ENCODE peak calls at places on chromosomes 13 and 19, in four cellular contexts. One of them, this sample, is unnamed.

GRCh38 chr19:18475004-18475453 is 37.1 kb upstream of the ISYNA1 start:
- DNase-seq in K562: no peak
- DNase-seq in HL-60: no peak
- DNase-seq in GM12878: no peak
- DNase-seq in this sample: no peak

GRCh38 chr13:59680429-59681024 is 483.2 kb downstream of the DIAPH3 start:
- DNase-seq in K562: peak; percentile 4
- DNase-seq in HL-60: no peak
- DNase-seq in GM12878: no peak
- DNase-seq in this sample: no peak

GRCh38 chr13:46759861-46760260 is 37.1 kb downstream of the ESD start:
- DNase-seq in K562: no peak
- DNase-seq in HL-60: peak; percentile 88
- DNase-seq in GM12878: no peak
- DNase-seq in this sample: no peak

GRCh38 chr13:76473552-76474134 is 412.6 kb downstream of the KCTD12 start:
- DNase-seq in K562: peak; percentile 72
- DNase-seq in HL-60: peak; percentile 83
- DNase-seq in GM12878: peak; percentile 25
- DNase-seq in this sample: peak; percentile 17

GRCh38 chr13:59754411-59754810 is 409.3 kb downstream of the DIAPH3 start:
- DNase-seq in K562: no peak
- DNase-seq in HL-60: no peak
- DNase-seq in GM12878: no peak
- DNase-seq in this sample: no peak

GRCh38 chr13:73792796-73793195 is 341.4 kb downstream of the KLF12 start:
- DNase-seq in K562: no peak
- DNase-seq in HL-60: no peak
- DNase-seq in GM12878: no peak
- DNase-seq in this sample: no peak

GRCh38 chr19:1355258-1355973 is 28.3 kb upstream of the NDUFS7 start:
- DNase-seq in K562: peak; percentile 44
- DNase-seq in HL-60: peak; percentile 11
- DNase-seq in GM12878: no peak
- DNase-seq in this sample: no peak

GRCh38 chr19:4673726-4674125 is 3.6 kb upstream of the MYDGF start:
- DNase-seq in K562: no peak
- DNase-seq in HL-60: no peak
- DNase-seq in GM12878: no peak
- DNase-seq in this sample: no peak

GRCh38 chr13:49444517-49445395 is 682 bp downstream of the SETDB2 start:
- DNase-seq in K562: peak; percentile 59
- DNase-seq in HL-60: peak; percentile 89
- DNase-seq in GM12878: peak; percentile 46
- DNase-seq in this sample: no peak

GRCh38 chr19:41703602-41704293 is 4.7 kb upstream of the CEACAM5 start:
- DNase-seq in K562: no peak
- DNase-seq in HL-60: no peak
- DNase-seq in GM12878: no peak
- DNase-seq in this sample: no peak

GRCh38 chr13:42788601-42789000 is 7.2 kb downstream of the FAM216B start:
- DNase-seq in K562: no peak
- DNase-seq in HL-60: no peak
- DNase-seq in GM12878: no peak
- DNase-seq in this sample: no peak

GRCh38 chr19:31350693-31351211 is 1.5 kb upstream of the TSHZ3 start:
- DNase-seq in K562: peak; percentile 54
- DNase-seq in HL-60: peak; percentile 29
- DNase-seq in GM12878: no peak
- DNase-seq in this sample: no peak
- TF ChIP-seq SPI1 in K562: no peak
- TF ChIP-seq SPI1 in HL-60: no peak
- TF ChIP-seq SPI1 in GM12878: no peak
- TF ChIP-seq SPI1 in this sample: no peak

DNA sequence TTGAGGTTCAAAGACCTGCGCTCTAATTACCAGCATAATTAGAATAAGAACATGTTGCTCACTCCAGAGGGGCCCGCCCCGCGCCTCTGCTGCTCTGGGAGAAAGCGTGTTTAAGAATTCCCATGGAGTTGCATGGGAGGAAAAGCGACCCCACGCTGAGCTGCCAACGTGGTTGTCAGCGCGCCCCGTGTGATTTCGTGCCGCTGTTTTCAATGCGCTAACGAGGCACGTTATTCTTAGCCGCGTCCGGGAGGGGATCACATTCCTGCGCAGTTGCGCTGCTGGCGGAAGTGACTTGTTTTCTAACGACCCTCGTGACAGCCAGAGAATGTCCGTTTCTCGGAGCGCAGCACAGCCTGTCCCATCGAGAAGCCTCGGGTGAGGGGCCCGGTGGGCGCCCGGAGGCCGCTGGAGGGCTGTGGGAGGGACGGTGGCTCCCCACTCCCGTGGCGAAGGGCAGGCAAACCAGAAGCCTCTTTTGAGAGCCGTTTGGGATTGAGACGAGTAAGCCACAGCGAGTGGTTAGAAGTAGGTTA is 173.8 kb upstream of the SOX1 start:
- DNase-seq in K562: no peak
- DNase-seq in HL-60: no peak
- DNase-seq in GM12878: no peak
- DNase-seq in this sample: no peak
- TF ChIP-seq SPI1 in K562: no peak
- TF ChIP-seq SPI1 in HL-60: no peak
- TF ChIP-seq SPI1 in GM12878: no peak
- TF ChIP-seq SPI1 in this sample: no peak

GRCh38 chr19:6125571-6125989 is 9.9 kb upstream of the ACSBG2 start:
- DNase-seq in K562: peak; percentile 85
- DNase-seq in HL-60: peak; percentile 67
- DNase-seq in GM12878: peak; percentile 40
- DNase-seq in this sample: peak; percentile 44
- TF ChIP-seq SPI1 in K562: no peak
- TF ChIP-seq SPI1 in HL-60: no peak
- TF ChIP-seq SPI1 in GM12878: no peak
- TF ChIP-seq SPI1 in this sample: no peak

GRCh38 chr13:33842207-33842606 is 24.3 kb downstream of the RFC3 start:
- DNase-seq in K562: no peak
- DNase-seq in HL-60: no peak
- DNase-seq in GM12878: no peak
- DNase-seq in this sample: no peak
- TF ChIP-seq SPI1 in K562: no peak
- TF ChIP-seq SPI1 in HL-60: no peak
- TF ChIP-seq SPI1 in GM12878: no peak
- TF ChIP-seq SPI1 in this sample: no peak

DNA sequence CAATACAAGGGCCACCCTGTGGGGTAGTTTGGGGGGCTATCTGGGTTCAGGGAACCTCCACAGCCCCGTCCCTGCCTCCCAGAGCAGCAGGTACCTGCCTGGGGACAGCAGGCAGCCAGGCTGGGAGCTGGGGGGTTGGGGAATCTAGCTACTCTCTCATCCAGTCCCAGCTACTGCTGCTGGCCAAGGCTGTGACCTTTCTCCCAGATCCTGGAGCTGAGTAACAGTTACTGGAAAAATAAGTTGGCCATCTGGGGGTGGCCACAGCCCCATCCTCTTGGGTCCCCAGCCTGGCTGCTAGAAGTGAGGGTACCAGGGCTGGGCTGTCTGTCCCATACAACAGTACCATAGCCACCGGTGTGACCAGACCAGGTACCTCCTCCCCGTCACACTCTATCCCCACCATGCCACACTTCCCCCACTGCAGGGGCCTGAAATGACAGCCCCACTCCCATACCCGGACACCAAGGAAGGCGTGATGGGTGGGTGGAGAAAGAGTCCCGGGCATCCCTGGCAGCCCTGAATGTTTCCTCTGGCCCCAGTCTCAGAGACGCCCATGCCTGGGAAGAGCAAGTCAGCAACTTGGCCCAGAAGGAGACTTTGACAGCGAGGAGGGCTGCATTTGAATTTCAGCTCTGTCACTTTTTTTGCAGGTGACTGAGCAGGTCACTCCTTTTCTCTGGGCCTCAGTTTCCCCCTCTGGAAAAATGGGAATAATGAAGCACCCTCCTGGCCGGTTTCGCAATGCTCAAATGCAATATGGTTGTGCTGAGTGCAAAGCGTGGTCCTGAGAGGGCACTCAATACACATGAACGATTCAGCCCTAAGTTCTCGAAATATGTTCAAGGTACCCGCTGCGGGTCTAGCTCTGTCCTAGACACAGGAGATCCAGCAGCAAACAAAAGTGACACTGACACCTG is 30.7 kb upstream of the NFIC start:
- DNase-seq in K562: no peak
- DNase-seq in HL-60: no peak
- DNase-seq in GM12878: no peak
- DNase-seq in this sample: no peak
- TF ChIP-seq SPI1 in K562: no peak
- TF ChIP-seq SPI1 in HL-60: no peak
- TF ChIP-seq SPI1 in GM12878: no peak
- TF ChIP-seq SPI1 in this sample: no peak